ENCODE peak calls at places on chromosomes 7 and 10, in nine cellular contexts. One of them, this sample, is unnamed.

GRCh38 chr10:31366703-31367102 is 47.7 kb downstream of the ZEB1 start:
- DNase-seq in HL-60: no peak
- DNase-seq in HCEC 1CT: no peak
- DNase-seq in posterior cingulate gyrus: no peak
- DNase-seq in fibroblast of pulmonary artery: no peak
- DNase-seq in MV-4-11: no peak
- DNase-seq in activated gamma-delta T cell treated with Interleukin-2 at 50 U/mL for 16 hours: no peak
- DNase-seq in NCI-H1105: no peak
- DNase-seq in activated CD4-positive, alpha-beta T cell treated with anti-CD3 and anti-CD28 coated beads, Interleukin-2, amount 10 ng/mL, durations not matched to agents 7 days and 5 days: no peak
- DNase-seq in this sample: no peak

GRCh38 chr7:135831451-135832220 is 83.0 kb upstream of the FAM180A start:
- DNase-seq in HL-60: no peak
- DNase-seq in HCEC 1CT: no peak
- DNase-seq in posterior cingulate gyrus: no peak
- DNase-seq in fibroblast of pulmonary artery: no peak
- DNase-seq in MV-4-11: no peak
- DNase-seq in activated gamma-delta T cell treated with Interleukin-2 at 50 U/mL for 16 hours: no peak
- DNase-seq in NCI-H1105: no peak
- DNase-seq in activated CD4-positive, alpha-beta T cell treated with anti-CD3 and anti-CD28 coated beads, Interleukin-2, amount 10 ng/mL, durations not matched to agents 7 days and 5 days: no peak
- DNase-seq in this sample: no peak

GRCh38 chr10:112728997-112729396 is 221.1 kb upstream of the TCF7L2 start:
- DNase-seq in HL-60: no peak
- DNase-seq in HCEC 1CT: no peak
- DNase-seq in posterior cingulate gyrus: no peak
- DNase-seq in fibroblast of pulmonary artery: no peak
- DNase-seq in MV-4-11: no peak
- DNase-seq in activated gamma-delta T cell treated with Interleukin-2 at 50 U/mL for 16 hours: no peak
- DNase-seq in NCI-H1105: no peak
- DNase-seq in activated CD4-positive, alpha-beta T cell treated with anti-CD3 and anti-CD28 coated beads, Interleukin-2, amount 10 ng/mL, durations not matched to agents 7 days and 5 days: no peak
- DNase-seq in this sample: no peak

GRCh38 chr10:119319161-119319919 is 112.0 kb downstream of the GRK5 start:
- DNase-seq in HL-60: no peak
- DNase-seq in HCEC 1CT: no peak
- DNase-seq in posterior cingulate gyrus: no peak
- DNase-seq in fibroblast of pulmonary artery: no peak
- DNase-seq in MV-4-11: no peak
- DNase-seq in activated gamma-delta T cell treated with Interleukin-2 at 50 U/mL for 16 hours: no peak
- DNase-seq in NCI-H1105: no peak
- DNase-seq in activated CD4-positive, alpha-beta T cell treated with anti-CD3 and anti-CD28 coated beads, Interleukin-2, amount 10 ng/mL, durations not matched to agents 7 days and 5 days: no peak
- DNase-seq in this sample: no peak

GRCh38 chr7:17009007-17009719 is 127.4 kb upstream of the AGR3 start:
- DNase-seq in HL-60: no peak
- DNase-seq in HCEC 1CT: peak
- DNase-seq in posterior cingulate gyrus: no peak
- DNase-seq in fibroblast of pulmonary artery: peak
- DNase-seq in MV-4-11: peak
- DNase-seq in activated gamma-delta T cell treated with Interleukin-2 at 50 U/mL for 16 hours: no peak
- DNase-seq in NCI-H1105: no peak
- DNase-seq in activated CD4-positive, alpha-beta T cell treated with anti-CD3 and anti-CD28 coated beads, Interleukin-2, amount 10 ng/mL, durations not matched to agents 7 days and 5 days: no peak
- DNase-seq in this sample: peak

GRCh38 chr10:97771055-97771811 is 566 bp downstream of the SFRP5 start:
- DNase-seq in HL-60: no peak
- DNase-seq in HCEC 1CT: no peak
- DNase-seq in posterior cingulate gyrus: no peak
- DNase-seq in fibroblast of pulmonary artery: peak
- DNase-seq in MV-4-11: no peak
- DNase-seq in activated gamma-delta T cell treated with Interleukin-2 at 50 U/mL for 16 hours: no peak
- DNase-seq in NCI-H1105: no peak
- DNase-seq in activated CD4-positive, alpha-beta T cell treated with anti-CD3 and anti-CD28 coated beads, Interleukin-2, amount 10 ng/mL, durations not matched to agents 7 days and 5 days: no peak
- DNase-seq in this sample: peak

GRCh38 chr10:77125231-77125630 is 512.4 kb downstream of the KCNMA1 start:
- DNase-seq in HL-60: no peak
- DNase-seq in HCEC 1CT: no peak
- DNase-seq in posterior cingulate gyrus: no peak
- DNase-seq in fibroblast of pulmonary artery: no peak
- DNase-seq in MV-4-11: no peak
- DNase-seq in activated gamma-delta T cell treated with Interleukin-2 at 50 U/mL for 16 hours: no peak
- DNase-seq in NCI-H1105: no peak
- DNase-seq in activated CD4-positive, alpha-beta T cell treated with anti-CD3 and anti-CD28 coated beads, Interleukin-2, amount 10 ng/mL, durations not matched to agents 7 days and 5 days: no peak
- DNase-seq in this sample: no peak

GRCh38 chr10:1213252-1213651 is 157.1 kb downstream of the WDR37 start:
- DNase-seq in HL-60: no peak
- DNase-seq in HCEC 1CT: no peak
- DNase-seq in posterior cingulate gyrus: no peak
- DNase-seq in fibroblast of pulmonary artery: no peak
- DNase-seq in MV-4-11: no peak
- DNase-seq in activated gamma-delta T cell treated with Interleukin-2 at 50 U/mL for 16 hours: no peak
- DNase-seq in NCI-H1105: no peak
- DNase-seq in activated CD4-positive, alpha-beta T cell treated with anti-CD3 and anti-CD28 coated beads, Interleukin-2, amount 10 ng/mL, durations not matched to agents 7 days and 5 days: no peak
- DNase-seq in this sample: no peak

GRCh38 chr10:124002391-124003069 is 90.9 kb downstream of the CHST15 start:
- DNase-seq in HL-60: no peak
- DNase-seq in HCEC 1CT: no peak
- DNase-seq in posterior cingulate gyrus: no peak
- DNase-seq in fibroblast of pulmonary artery: no peak
- DNase-seq in MV-4-11: no peak
- DNase-seq in activated gamma-delta T cell treated with Interleukin-2 at 50 U/mL for 16 hours: no peak
- DNase-seq in NCI-H1105: no peak
- DNase-seq in activated CD4-positive, alpha-beta T cell treated with anti-CD3 and anti-CD28 coated beads, Interleukin-2, amount 10 ng/mL, durations not matched to agents 7 days and 5 days: no peak
- DNase-seq in this sample: no peak

GRCh38 chr10:49631975-49632374 is 18.1 kb downstream of the CHAT start:
- DNase-seq in HL-60: no peak
- DNase-seq in HCEC 1CT: no peak
- DNase-seq in posterior cingulate gyrus: no peak
- DNase-seq in fibroblast of pulmonary artery: no peak
- DNase-seq in MV-4-11: no peak
- DNase-seq in activated gamma-delta T cell treated with Interleukin-2 at 50 U/mL for 16 hours: no peak
- DNase-seq in NCI-H1105: no peak
- DNase-seq in activated CD4-positive, alpha-beta T cell treated with anti-CD3 and anti-CD28 coated beads, Interleukin-2, amount 10 ng/mL, durations not matched to agents 7 days and 5 days: no peak
- DNase-seq in this sample: no peak

GRCh38 chr10:35611750-35612149 is 6.6 kb downstream of the GJD4 start:
- DNase-seq in HL-60: no peak
- DNase-seq in HCEC 1CT: no peak
- DNase-seq in posterior cingulate gyrus: no peak
- DNase-seq in fibroblast of pulmonary artery: no peak
- DNase-seq in MV-4-11: no peak
- DNase-seq in activated gamma-delta T cell treated with Interleukin-2 at 50 U/mL for 16 hours: no peak
- DNase-seq in NCI-H1105: no peak
- DNase-seq in activated CD4-positive, alpha-beta T cell treated with anti-CD3 and anti-CD28 coated beads, Interleukin-2, amount 10 ng/mL, durations not matched to agents 7 days and 5 days: no peak
- DNase-seq in this sample: no peak

GRCh38 chr10:63523015-63523414 is 1.8 kb downstream of the REEP3 start:
- DNase-seq in HL-60: no peak
- DNase-seq in HCEC 1CT: no peak
- DNase-seq in posterior cingulate gyrus: no peak
- DNase-seq in fibroblast of pulmonary artery: no peak
- DNase-seq in MV-4-11: peak
- DNase-seq in activated gamma-delta T cell treated with Interleukin-2 at 50 U/mL for 16 hours: no peak
- DNase-seq in NCI-H1105: no peak
- DNase-seq in activated CD4-positive, alpha-beta T cell treated with anti-CD3 and anti-CD28 coated beads, Interleukin-2, amount 10 ng/mL, durations not matched to agents 7 days and 5 days: no peak
- DNase-seq in this sample: no peak